ENCODE peak calls at places on chromosomes 1 and 21, in six cellular contexts. K is nephron progenitor cell, D is foreskin keratinocyte, Y is HS-27A, O is EL, A is HEK293T. X is an unnamed sample.
A peak's percentile ranks its signal among the peaks of the same experiment; 100 is the strongest.

GRCh38 chr1:206112600-206113301 is 4.4 kb downstream of the AVPR1B start:
- DNase-seq in K (no peak), D (no peak), Y (no peak), O (no peak), A (no peak), X (no peak)

GRCh38 chr1:147472953-147473734 is 68.2 kb upstream of the BCL9 start:
- DNase-seq in K (no peak), D (no peak), Y (no peak), O (peak; percentile 33), A (no peak), X (no peak)

GRCh38 chr1:206814716-206815341 is 42.5 kb upstream of the IL10 start:
- DNase-seq in K (no peak), D (no peak), Y (no peak), O (peak; percentile 67), A (no peak), X (no peak)

GRCh38 chr1:230072866-230073265 is 5.8 kb downstream of the GALNT2 start:
- DNase-seq in K (no peak), D (no peak), Y (no peak), O (no peak), A (no peak), X (no peak)

GRCh38 chr1:66253330-66253921 is 280.5 kb upstream of the SGIP1 start:
- DNase-seq in K (no peak), D (peak; percentile 73), Y (peak; percentile 62), O (peak; percentile 78), A (peak; percentile 76), X (peak; percentile 63)

GRCh38 chr1:25643962-25644361 is 27.4 kb downstream of the MAN1C1 start:
- DNase-seq in K (no peak), D (no peak), Y (no peak), O (no peak), A (peak; percentile 1), X (no peak)

GRCh38 chr1:153515504-153516394 is 20.0 kb downstream of the S100A6 start:
- DNase-seq in K (no peak), D (peak; percentile 67), Y (no peak), O (no peak), A (no peak), X (no peak)

GRCh38 chr21:36321325-36322082 is 1.5 kb downstream of the MORC3 start:
- DNase-seq in K (peak; percentile 8), D (peak; percentile 38), Y (no peak), O (peak; percentile 66), A (no peak), X (peak; percentile 68)

GRCh38 chr1:1920057-1920607 is 1.1 kb upstream of the TMEM52 start:
- DNase-seq in K (no peak), D (no peak), Y (no peak), O (no peak), A (no peak), X (no peak)

GRCh38 chr1:22184892-22185612 is 42.2 kb upstream of the WNT4 start:
- DNase-seq in K (peak; percentile 50), D (peak; percentile 67), Y (no peak), O (no peak), A (no peak), X (peak; percentile 11)

GRCh38 chr21:29217818-29218252 is 80.9 kb upstream of the BACH1 start:
- DNase-seq in K (no peak), D (peak; percentile 97), Y (peak; percentile 93), O (peak; percentile 98), A (no peak), X (no peak)

GRCh38 chr1:32094721-32095521 is 12.9 kb upstream of the KPNA6 start:
- DNase-seq in K (no peak), D (no peak), Y (no peak), O (no peak), A (no peak), X (no peak)

GRCh38 chr1:118004312-118004711 is 74.8 kb downstream of the WDR3 start:
- DNase-seq in K (no peak), D (no peak), Y (no peak), O (no peak), A (no peak), X (no peak)

GRCh38 chr21:44423312-44423821 is 31.9 kb upstream of the LRRC3 start:
- DNase-seq in K (no peak), D (no peak), Y (no peak), O (no peak), A (no peak), X (no peak)

GRCh38 chr1:36342426-36343185 is 19.2 kb upstream of the EVA1B start:
- DNase-seq in K (peak; percentile 30), D (peak; percentile 72), Y (peak; percentile 82), O (peak; percentile 92), A (peak; percentile 52), X (peak; percentile 62)

GRCh38 chr1:45299981-45300668 is 26.6 kb upstream of the HPDL start:
- DNase-seq in K (peak; percentile 45), D (peak; percentile 48), Y (peak; percentile 41), O (peak; percentile 74), A (peak; percentile 68), X (peak; percentile 87)

GRCh38 chr1:201229771-201230635 is 39.4 kb downstream of the IGFN1 start:
- DNase-seq in K (no peak), D (peak; percentile 63), Y (no peak), O (peak; percentile 69), A (no peak), X (no peak)

GRCh38 chr1:171948491-171948890 is 107.2 kb downstream of the DNM3 start:
- DNase-seq in K (no peak), D (no peak), Y (no peak), O (peak; percentile 29), A (no peak), X (no peak)

X was measured in neural progenitor cell.